ENCODE peak calls at places on chromosomes 1 and 21, in six cellular contexts. T, M, Z, E, Q and G are unnamed samples.

GRCh38 chr1:87723193-87723592 is 394.5 kb downstream of the LMO4 start:
- DNase-seq in T (no peak), M (no peak), E (no peak), Q (no peak), Z (no peak), G (no peak)

GRCh38 chr1:4673494-4673893 is 19.1 kb downstream of the AJAP1 start:
- DNase-seq in Z (no peak), Q (no peak), M (no peak), T (no peak), E (no peak), G (no peak)

GRCh38 chr1:152870831-152871730 is 7.0 kb upstream of the SMCP start:
- DNase-seq in E (no peak), Z (no peak), Q (no peak), T (no peak), M (peak), G (peak)

GRCh38 chr1:100322436-100323211 is 29.7 kb upstream of the CDC14A start:
- DNase-seq in Z (no peak), M (no peak), Q (no peak), E (no peak), T (no peak), G (no peak)

GRCh38 chr1:241722984-241723383 is 70.9 kb downstream of the WDR64 start:
- DNase-seq in E (no peak), T (no peak), Q (no peak), M (no peak), Z (no peak), G (no peak)

GRCh38 chr1:240831922-240832321 is 220.0 kb upstream of the GREM2 start:
- DNase-seq in E (no peak), M (peak), Q (no peak), T (no peak), Z (no peak), G (peak)

GRCh38 chr1:53431725-53432306 is 27.4 kb upstream of the DMRTB1 start:
- DNase-seq in E (no peak), T (no peak), Z (no peak), Q (no peak), M (no peak), G (no peak)

GRCh38 chr21:25639922-25640670 is 1.0 kb downstream of the JAM2 start:
- DNase-seq in M (peak), Q (no peak), T (no peak), E (no peak), Z (no peak), G (no peak)

GRCh38 chr1:36269408-36269838 is 36.7 kb upstream of the SH3D21 start:
- DNase-seq in E (no peak), M (no peak), Z (peak), T (no peak), Q (peak), G (no peak)

GRCh38 chr1:29488086-29488793 is 251.9 kb downstream of the PTPRU start:
- DNase-seq in T (no peak), E (no peak), Q (no peak), Z (no peak), M (no peak), G (no peak)

GRCh38 chr1:226424228-226425003 is 16.5 kb upstream of the PARP1 start:
- DNase-seq in Z (no peak), E (no peak), Q (no peak), T (no peak), M (peak), G (peak)

GRCh38 chr1:24548070-24548469 is 7.8 kb upstream of the NCMAP start:
- DNase-seq in Q (no peak), Z (no peak), E (no peak), M (no peak), T (no peak), G (no peak)

GRCh38 chr1:182602945-182603645 is 1.1 kb downstream of the RGS16 start:
- DNase-seq in Q (no peak), Z (no peak), M (no peak), E (no peak), T (no peak), G (no peak)

GRCh38 chr21:45570071-45570470 is 27.8 kb upstream of the SLC19A1 start:
- DNase-seq in Z (peak), T (no peak), M (no peak), Q (no peak), E (no peak), G (no peak)

GRCh38 chr1:198265073-198265661 is 108.4 kb downstream of the NEK7 start:
- DNase-seq in T (peak), Q (no peak), Z (no peak), M (peak), E (no peak), G (peak)

GRCh38 chr1:39189592-39190041 is 14.9 kb upstream of the MACF1 start:
- DNase-seq in T (peak), Z (no peak), E (no peak), M (peak), Q (no peak), G (no peak)

GRCh38 chr1:245715970-245716369 is 561.2 kb downstream of the KIF26B start:
- DNase-seq in M (no peak), T (peak), Q (no peak), Z (no peak), E (no peak), G (no peak)

GRCh38 chr1:33455537-33456301 is 16.7 kb upstream of the ZSCAN20 start:
- DNase-seq in T (peak), Q (no peak), M (peak), E (no peak), Z (no peak), G (no peak)

GRCh38 chr1:1170215-1170890 is 3.3 kb upstream of the TTLL10 start:
- DNase-seq in Z (no peak), E (no peak), T (no peak), Q (no peak), M (no peak), G (no peak)

GRCh38 chr1:159889821-159890252 is 10.1 kb downstream of the CFAP45 start:
- DNase-seq in M (peak), E (no peak), Z (no peak), T (peak), Q (no peak), G (no peak)

GRCh38 chr1:17561252-17561558 is 21.7 kb downstream of the ARHGEF10L start:
- DNase-seq in T (no peak), E (no peak), Z (no peak), Q (no peak), M (no peak), G (no peak)

GRCh38 chr1:184156521-184157395 is 105.2 kb downstream of the TSEN15 start:
- DNase-seq in E (no peak), M (no peak), Q (no peak), Z (no peak), T (no peak), G (peak)

GRCh38 chr21:30448514-30448913 is 8.4 kb downstream of the KRTAP15-1 start:
- DNase-seq in E (no peak), T (no peak), M (no peak), Z (no peak), Q (no peak), G (no peak)

GRCh38 chr1:20480261-20481157 is 5.5 kb downstream of the CAMK2N1 start:
- DNase-seq in Q (peak), M (no peak), T (no peak), E (no peak), Z (peak), G (no peak)

GRCh38 chr1:178544531-178544930 is 31.6 kb downstream of the TEX35 start:
- DNase-seq in Z (no peak), Q (no peak), E (no peak), M (no peak), T (no peak), G (no peak)

GRCh38 chr1:12556368-12556930 is 61.6 kb downstream of the DHRS3 start:
- DNase-seq in Q (peak), T (peak), E (no peak), M (no peak), Z (no peak), G (no peak)

GRCh38 chr1:187390157-187390556 is 561.4 kb downstream of the PLA2G4A start:
- DNase-seq in T (no peak), Q (no peak), Z (no peak), E (no peak), M (no peak), G (no peak)

GRCh38 chr1:156481527-156481926 is 19.0 kb downstream of the MEF2D start:
- DNase-seq in M (no peak), Q (no peak), Z (no peak), T (no peak), E (no peak), G (no peak)